ENCODE peak calls at places on chromosomes 4 and X, in five cellular contexts. One of them, this sample, is unnamed.

GRCh38 chrX:154748712-154749339 is 2.1 kb downstream of the GAB3 start:
- DNase-seq in effector CD4-positive, alpha-beta T cell: peak; percentile 36
- DNase-seq in activated CD8-positive, alpha-beta memory T cell treated with anti-CD3 and anti-CD28 coated beads for 48 hours: no peak
- DNase-seq in amniotic stem cell: no peak
- DNase-seq in stomach: no peak
- DNase-seq in this sample: no peak

GRCh38 chr4:41363384-41363981 is 106.8 kb downstream of the UCHL1 start:
- DNase-seq in activated CD8-positive, alpha-beta memory T cell treated with anti-CD3 and anti-CD28 coated beads for 48 hours: no peak
- DNase-seq in effector CD4-positive, alpha-beta T cell: no peak
- DNase-seq in stomach: no peak
- DNase-seq in amniotic stem cell: peak; percentile 27
- DNase-seq in this sample: no peak

GRCh38 chr4:66123195-66123594 is 452.9 kb upstream of the EPHA5 start:
- DNase-seq in activated CD8-positive, alpha-beta memory T cell treated with anti-CD3 and anti-CD28 coated beads for 48 hours: no peak
- DNase-seq in stomach: no peak
- DNase-seq in amniotic stem cell: no peak
- DNase-seq in effector CD4-positive, alpha-beta T cell: no peak
- DNase-seq in this sample: no peak

GRCh38 chr4:17490575-17491059 is 21.3 kb downstream of the QDPR start:
- DNase-seq in activated CD8-positive, alpha-beta memory T cell treated with anti-CD3 and anti-CD28 coated beads for 48 hours: no peak
- DNase-seq in stomach: peak; percentile 72
- DNase-seq in amniotic stem cell: no peak
- DNase-seq in effector CD4-positive, alpha-beta T cell: no peak
- DNase-seq in this sample: no peak

GRCh38 chr4:180828455-180829018 is 1414.7 kb upstream of the TENM3 start:
- DNase-seq in stomach: no peak
- DNase-seq in activated CD8-positive, alpha-beta memory T cell treated with anti-CD3 and anti-CD28 coated beads for 48 hours: no peak
- DNase-seq in effector CD4-positive, alpha-beta T cell: no peak
- DNase-seq in amniotic stem cell: peak; percentile 45
- DNase-seq in this sample: peak; percentile 40

GRCh38 chr4:8580321-8581093 is at the start of gene GPR78:
- DNase-seq in activated CD8-positive, alpha-beta memory T cell treated with anti-CD3 and anti-CD28 coated beads for 48 hours: no peak
- DNase-seq in stomach: peak; percentile 34
- DNase-seq in amniotic stem cell: no peak
- DNase-seq in effector CD4-positive, alpha-beta T cell: no peak
- DNase-seq in this sample: no peak

GRCh38 chr4:147371661-147372060 is 109.2 kb upstream of the EDNRA start:
- DNase-seq in effector CD4-positive, alpha-beta T cell: no peak
- DNase-seq in amniotic stem cell: no peak
- DNase-seq in stomach: no peak
- DNase-seq in activated CD8-positive, alpha-beta memory T cell treated with anti-CD3 and anti-CD28 coated beads for 48 hours: no peak
- DNase-seq in this sample: peak; percentile 56

GRCh38 chr4:31171362-31171761 is 451.2 kb downstream of the PCDH7 start:
- DNase-seq in activated CD8-positive, alpha-beta memory T cell treated with anti-CD3 and anti-CD28 coated beads for 48 hours: no peak
- DNase-seq in amniotic stem cell: no peak
- DNase-seq in stomach: no peak
- DNase-seq in effector CD4-positive, alpha-beta T cell: no peak
- DNase-seq in this sample: no peak

GRCh38 chr4:188403272-188403671 is 264.0 kb downstream of the TRIML1 start:
- DNase-seq in activated CD8-positive, alpha-beta memory T cell treated with anti-CD3 and anti-CD28 coated beads for 48 hours: no peak
- DNase-seq in effector CD4-positive, alpha-beta T cell: no peak
- DNase-seq in stomach: no peak
- DNase-seq in amniotic stem cell: no peak
- DNase-seq in this sample: no peak

GRCh38 chrX:21225643-21226042 is 148.6 kb upstream of the CNKSR2 start:
- DNase-seq in amniotic stem cell: no peak
- DNase-seq in effector CD4-positive, alpha-beta T cell: no peak
- DNase-seq in stomach: no peak
- DNase-seq in activated CD8-positive, alpha-beta memory T cell treated with anti-CD3 and anti-CD28 coated beads for 48 hours: no peak
- DNase-seq in this sample: no peak

GRCh38 chr4:153448003-153448731 is 18.0 kb upstream of the TMEM131L start:
- DNase-seq in amniotic stem cell: no peak
- DNase-seq in stomach: no peak
- DNase-seq in effector CD4-positive, alpha-beta T cell: no peak
- DNase-seq in activated CD8-positive, alpha-beta memory T cell treated with anti-CD3 and anti-CD28 coated beads for 48 hours: no peak
- DNase-seq in this sample: no peak

GRCh38 chr4:81330018-81330417 is 115.0 kb upstream of the PRKG2 start:
- DNase-seq in amniotic stem cell: no peak
- DNase-seq in stomach: no peak
- DNase-seq in activated CD8-positive, alpha-beta memory T cell treated with anti-CD3 and anti-CD28 coated beads for 48 hours: no peak
- DNase-seq in effector CD4-positive, alpha-beta T cell: no peak
- DNase-seq in this sample: no peak

GRCh38 chr4:174855043-174855442 is 26.0 kb upstream of the GLRA3 start:
- DNase-seq in activated CD8-positive, alpha-beta memory T cell treated with anti-CD3 and anti-CD28 coated beads for 48 hours: no peak
- DNase-seq in effector CD4-positive, alpha-beta T cell: no peak
- DNase-seq in stomach: no peak
- DNase-seq in amniotic stem cell: no peak
- DNase-seq in this sample: no peak

GRCh38 chr4:128974203-128974602 is 119.1 kb downstream of the SCLT1 start:
- DNase-seq in stomach: no peak
- DNase-seq in amniotic stem cell: no peak
- DNase-seq in effector CD4-positive, alpha-beta T cell: no peak
- DNase-seq in activated CD8-positive, alpha-beta memory T cell treated with anti-CD3 and anti-CD28 coated beads for 48 hours: no peak
- DNase-seq in this sample: no peak

GRCh38 chrX:39953879-39954278 is 143.9 kb downstream of the BCOR start:
- DNase-seq in amniotic stem cell: peak; percentile 13
- DNase-seq in activated CD8-positive, alpha-beta memory T cell treated with anti-CD3 and anti-CD28 coated beads for 48 hours: no peak
- DNase-seq in effector CD4-positive, alpha-beta T cell: no peak
- DNase-seq in stomach: peak; percentile 93
- DNase-seq in this sample: no peak

GRCh38 chr4:72786401-72786990 is 217.5 kb upstream of the ADAMTS3 start:
- DNase-seq in amniotic stem cell: no peak
- DNase-seq in effector CD4-positive, alpha-beta T cell: no peak
- DNase-seq in stomach: no peak
- DNase-seq in activated CD8-positive, alpha-beta memory T cell treated with anti-CD3 and anti-CD28 coated beads for 48 hours: no peak
- DNase-seq in this sample: no peak

GRCh38 chrX:44106864-44107263 is 133.7 kb upstream of the NDP start:
- DNase-seq in activated CD8-positive, alpha-beta memory T cell treated with anti-CD3 and anti-CD28 coated beads for 48 hours: no peak
- DNase-seq in stomach: no peak
- DNase-seq in effector CD4-positive, alpha-beta T cell: no peak
- DNase-seq in amniotic stem cell: no peak
- DNase-seq in this sample: no peak

GRCh38 chrX:97629597-97629985 is 745.9 kb downstream of the RPA4 start:
- DNase-seq in effector CD4-positive, alpha-beta T cell: no peak
- DNase-seq in stomach: no peak
- DNase-seq in activated CD8-positive, alpha-beta memory T cell treated with anti-CD3 and anti-CD28 coated beads for 48 hours: no peak
- DNase-seq in amniotic stem cell: no peak
- DNase-seq in this sample: no peak

GRCh38 chrX:118189628-118190027 is 73.0 kb upstream of the KLHL13 start:
- DNase-seq in activated CD8-positive, alpha-beta memory T cell treated with anti-CD3 and anti-CD28 coated beads for 48 hours: no peak
- DNase-seq in effector CD4-positive, alpha-beta T cell: no peak
- DNase-seq in amniotic stem cell: no peak
- DNase-seq in stomach: no peak
- DNase-seq in this sample: no peak

GRCh38 chr4:174218127-174218790 is 65.2 kb downstream of the FBXO8 start:
- DNase-seq in effector CD4-positive, alpha-beta T cell: no peak
- DNase-seq in stomach: no peak
- DNase-seq in activated CD8-positive, alpha-beta memory T cell treated with anti-CD3 and anti-CD28 coated beads for 48 hours: no peak
- DNase-seq in amniotic stem cell: no peak
- DNase-seq in this sample: no peak

GRCh38 chrX:21840199-21840557 is 761 bp downstream of the MBTPS2 start:
- DNase-seq in amniotic stem cell: no peak
- DNase-seq in activated CD8-positive, alpha-beta memory T cell treated with anti-CD3 and anti-CD28 coated beads for 48 hours: no peak
- DNase-seq in stomach: no peak
- DNase-seq in effector CD4-positive, alpha-beta T cell: no peak
- DNase-seq in this sample: no peak

GRCh38 chr4:65287071-65287470 is 383.2 kb downstream of the EPHA5 start:
- DNase-seq in amniotic stem cell: no peak
- DNase-seq in activated CD8-positive, alpha-beta memory T cell treated with anti-CD3 and anti-CD28 coated beads for 48 hours: no peak
- DNase-seq in effector CD4-positive, alpha-beta T cell: no peak
- DNase-seq in stomach: no peak
- DNase-seq in this sample: no peak

GRCh38 chr4:81040175-81040659 is 9.7 kb downstream of the BMP3 start:
- DNase-seq in activated CD8-positive, alpha-beta memory T cell treated with anti-CD3 and anti-CD28 coated beads for 48 hours: no peak
- DNase-seq in effector CD4-positive, alpha-beta T cell: no peak
- DNase-seq in stomach: no peak
- DNase-seq in amniotic stem cell: no peak
- DNase-seq in this sample: no peak

GRCh38 chr4:653080-653821 is 20.8 kb downstream of the ATP5ME start:
- DNase-seq in activated CD8-positive, alpha-beta memory T cell treated with anti-CD3 and anti-CD28 coated beads for 48 hours: no peak
- DNase-seq in stomach: no peak
- DNase-seq in effector CD4-positive, alpha-beta T cell: no peak
- DNase-seq in amniotic stem cell: no peak
- DNase-seq in this sample: no peak

GRCh38 chrX:12647230-12647629 is 144.0 kb upstream of the PRPS2 start:
- DNase-seq in stomach: no peak
- DNase-seq in amniotic stem cell: no peak
- DNase-seq in effector CD4-positive, alpha-beta T cell: no peak
- DNase-seq in activated CD8-positive, alpha-beta memory T cell treated with anti-CD3 and anti-CD28 coated beads for 48 hours: no peak
- DNase-seq in this sample: no peak

This sample was measured in non-pigmented ciliary epithelial cell.